ENCODE peak calls at places on chromosomes 3 and 15, in five cellular contexts. Y, N, M, S and Q are unnamed samples.

GRCh38 chr3:107574650-107575049 is 51.9 kb downstream of the BBX start:
- DNase-seq in Y (peak), N (no peak), M (no peak), S (no peak), Q (no peak)

GRCh38 chr3:112351036-112351435 is 18.1 kb downstream of the CD200 start:
- DNase-seq in Y (no peak), N (no peak), M (no peak), S (no peak), Q (no peak)

GRCh38 chr3:133570139-133570936 is 3.1 kb upstream of the CDV3 start:
- DNase-seq in Y (no peak), N (no peak), M (no peak), S (peak), Q (peak)

GRCh38 chr3:64459711-64460110 is 228.1 kb downstream of the ADAMTS9 start:
- DNase-seq in Y (peak), N (no peak), M (no peak), S (no peak), Q (no peak)

GRCh38 chr3:87509401-87509800 is 233.0 kb upstream of the POU1F1 start:
- DNase-seq in Y (no peak), N (no peak), M (no peak), S (no peak), Q (no peak)

GRCh38 chr3:175413926-175414325 is 554.8 kb downstream of the NAALADL2 start:
- DNase-seq in Y (no peak), N (no peak), M (no peak), S (no peak), Q (no peak)

GRCh38 chr3:54965746-54966145 is 37.9 kb upstream of the LRTM1 start:
- DNase-seq in Y (peak), N (no peak), M (no peak), S (peak), Q (no peak)

GRCh38 chr3:147661916-147662315 is 252.8 kb downstream of the ZIC1 start:
- DNase-seq in Y (no peak), N (no peak), M (no peak), S (no peak), Q (no peak)

GRCh38 chr3:184977796-184978195 is 165.8 kb downstream of the VPS8 start:
- DNase-seq in Y (no peak), N (no peak), M (no peak), S (no peak), Q (no peak)

GRCh38 chr15:44029940-44030568 is 165.0 kb downstream of the FRMD5 start:
- DNase-seq in Y (peak), N (no peak), M (no peak), S (no peak), Q (no peak)

GRCh38 chr15:74529911-74530310 is 11.1 kb upstream of the ARID3B start:
- DNase-seq in Y (no peak), N (no peak), M (peak), S (peak), Q (no peak)

GRCh38 chr3:17063591-17063990 is 178.8 kb downstream of the PLCL2 start:
- DNase-seq in Y (no peak), N (no peak), M (no peak), S (no peak), Q (no peak)

GRCh38 chr15:101162701-101163483 is 89.0 kb downstream of the CHSY1 start:
- DNase-seq in Y (no peak), N (peak), M (no peak), S (no peak), Q (peak)

GRCh38 chr15:33411596-33412545 is 101.1 kb downstream of the RYR3 start:
- DNase-seq in Y (no peak), N (peak), M (no peak), S (no peak), Q (no peak)

GRCh38 chr3:52053307-52054304 is 2.8 kb downstream of the DUSP7 start:
- DNase-seq in Y (no peak), N (peak), M (no peak), S (peak), Q (no peak)

GRCh38 chr3:150216041-150216811 is 191.9 kb upstream of the TSC22D2 start:
- DNase-seq in Y (no peak), N (peak), M (no peak), S (peak), Q (peak)

GRCh38 chr3:111999924-112000835 is 1.5 kb downstream of the TAGLN3 start:
- DNase-seq in Y (no peak), N (no peak), M (no peak), S (no peak), Q (no peak)

GRCh38 chr3:177050466-177051237 is 146.6 kb downstream of the TBL1XR1 start:
- DNase-seq in Y (no peak), N (no peak), M (no peak), S (peak), Q (no peak)

GRCh38 chr3:108329508-108329907 is 33.2 kb downstream of the HHLA2 start:
- DNase-seq in Y (no peak), N (no peak), M (no peak), S (no peak), Q (no peak)

GRCh38 chr15:59501531-59502113 is 63.6 kb downstream of the FAM81A start:
- DNase-seq in Y (peak), N (no peak), M (no peak), S (peak), Q (no peak)

GRCh38 chr3:19146685-19147650 is 1.3 kb upstream of the KCNH8 start:
- DNase-seq in Y (no peak), N (peak), M (peak), S (peak), Q (peak)

GRCh38 chr15:52261498-52262242 is 33.9 kb downstream of the MYO5C start:
- DNase-seq in Y (peak), N (peak), M (no peak), S (peak), Q (peak)

GRCh38 chr15:94723801-94724200 is 492.4 kb downstream of the MCTP2 start:
- DNase-seq in Y (no peak), N (no peak), M (no peak), S (no peak), Q (no peak)

GRCh38 chr15:69957175-69957574 is 140.5 kb downstream of the TLE3 start:
- DNase-seq in Y (no peak), N (no peak), M (no peak), S (no peak), Q (no peak)

GRCh38 chr3:128307781-128308469 is 154.6 kb downstream of the EEFSEC start:
- DNase-seq in Y (no peak), N (no peak), M (peak), S (no peak), Q (peak)

GRCh38 chr3:30751610-30752299 is 142.7 kb downstream of the GADL1 start:
- DNase-seq in Y (peak), N (peak), M (no peak), S (peak), Q (no peak)

GRCh38 chr3:173502983-173503568 is 105.5 kb downstream of the NLGN1 start:
- DNase-seq in Y (peak), N (no peak), M (no peak), S (peak), Q (no peak)

GRCh38 chr3:49397470-49397869 is 14.3 kb downstream of the RHOA start:
- DNase-seq in Y (no peak), N (no peak), M (no peak), S (no peak), Q (no peak)

GRCh38 chr15:60592386-60593339 is 113.7 kb upstream of the ICE2 start:
- DNase-seq in Y (no peak), N (peak), M (peak), S (peak), Q (peak)

GRCh38 chr15:76337047-76337738 is 620 bp downstream of the ISL2 start:
- DNase-seq in Y (no peak), N (no peak), M (no peak), S (peak), Q (no peak)

GRCh38 chr3:171396048-171396447 is 64.2 kb downstream of the TNIK start:
- DNase-seq in Y (no peak), N (no peak), M (no peak), S (no peak), Q (no peak)

GRCh38 chr15:22229971-22230815 is 149.9 kb downstream of the OR4M2 start:
- DNase-seq in Y (no peak), N (no peak), M (peak), S (no peak), Q (no peak)

GRCh38 chr3:101509276-101509675 is 3.7 kb downstream of the SENP7 start:
- DNase-seq in Y (no peak), N (no peak), M (no peak), S (no peak), Q (no peak)